ENCODE peak calls at places on chromosomes 11 and 22, in four cellular contexts. One of them, this sample, is unnamed.

GRCh38 chr11:95922099-95922498 is 1.8 kb downstream of the MTMR2 start:
- DNase-seq in mammary epithelial cell: no peak
- DNase-seq in ascending aorta: no peak
- DNase-seq in naive thymus-derived CD4-positive, alpha-beta T cell: no peak
- DNase-seq in this sample: no peak

GRCh38 chr22:20750461-20751184 is 23.3 kb upstream of the SERPIND1 start:
- DNase-seq in ascending aorta: no peak
- DNase-seq in mammary epithelial cell: peak; percentile 82
- DNase-seq in naive thymus-derived CD4-positive, alpha-beta T cell: no peak
- DNase-seq in this sample: peak; percentile 25

GRCh38 chr22:20015187-20015625 is 1.4 kb downstream of the ARVCF start:
- DNase-seq in naive thymus-derived CD4-positive, alpha-beta T cell: no peak
- DNase-seq in mammary epithelial cell: no peak
- DNase-seq in ascending aorta: no peak
- DNase-seq in this sample: no peak

GRCh38 chr22:23223566-23224317 is 43.4 kb downstream of the BCR start:
- DNase-seq in ascending aorta: no peak
- DNase-seq in naive thymus-derived CD4-positive, alpha-beta T cell: no peak
- DNase-seq in mammary epithelial cell: no peak
- DNase-seq in this sample: peak; percentile 27

GRCh38 chr11:117877120-117877784 is 794 bp upstream of the FXYD6 start:
- DNase-seq in naive thymus-derived CD4-positive, alpha-beta T cell: no peak
- DNase-seq in mammary epithelial cell: no peak
- DNase-seq in ascending aorta: no peak
- DNase-seq in this sample: no peak

GRCh38 chr11:71580057-71581003 is 2.3 kb downstream of the KRTAP5-11 start:
- DNase-seq in ascending aorta: peak; percentile 67
- DNase-seq in mammary epithelial cell: peak; percentile 54
- DNase-seq in naive thymus-derived CD4-positive, alpha-beta T cell: no peak
- DNase-seq in this sample: peak; percentile 69

GRCh38 chr11:68565768-68566167 is 105.2 kb downstream of the PPP6R3 start:
- DNase-seq in mammary epithelial cell: no peak
- DNase-seq in ascending aorta: no peak
- DNase-seq in naive thymus-derived CD4-positive, alpha-beta T cell: no peak
- DNase-seq in this sample: no peak

GRCh38 chr22:27224485-27225364 is 567.3 kb downstream of the MIAT start:
- DNase-seq in ascending aorta: no peak
- DNase-seq in naive thymus-derived CD4-positive, alpha-beta T cell: no peak
- DNase-seq in mammary epithelial cell: no peak
- DNase-seq in this sample: no peak

GRCh38 chr11:93890441-93891051 is 40.1 kb upstream of the VSTM5 start:
- DNase-seq in naive thymus-derived CD4-positive, alpha-beta T cell: no peak
- DNase-seq in ascending aorta: no peak
- DNase-seq in mammary epithelial cell: no peak
- DNase-seq in this sample: no peak

GRCh38 chr11:59247535-59248227 is 35.0 kb upstream of the MPEG1 start:
- DNase-seq in mammary epithelial cell: peak; percentile 57
- DNase-seq in ascending aorta: no peak
- DNase-seq in naive thymus-derived CD4-positive, alpha-beta T cell: no peak
- DNase-seq in this sample: no peak

GRCh38 chr11:12285811-12286222 is 91.6 kb upstream of the PARVA start:
- DNase-seq in mammary epithelial cell: no peak
- DNase-seq in naive thymus-derived CD4-positive, alpha-beta T cell: no peak
- DNase-seq in ascending aorta: peak; percentile 64
- DNase-seq in this sample: no peak

GRCh38 chr11:67576742-67577475 is 6.7 kb upstream of the GSTP1 start:
- DNase-seq in ascending aorta: no peak
- DNase-seq in mammary epithelial cell: no peak
- DNase-seq in naive thymus-derived CD4-positive, alpha-beta T cell: no peak
- DNase-seq in this sample: no peak

GRCh38 chr11:10318527-10318802 is 13.6 kb downstream of the ADM start:
- DNase-seq in mammary epithelial cell: no peak
- DNase-seq in ascending aorta: no peak
- DNase-seq in naive thymus-derived CD4-positive, alpha-beta T cell: no peak
- DNase-seq in this sample: peak; percentile 69

GRCh38 chr22:38569181-38569971 is 607 bp downstream of the DMC1 start:
- DNase-seq in mammary epithelial cell: no peak
- DNase-seq in ascending aorta: no peak
- DNase-seq in naive thymus-derived CD4-positive, alpha-beta T cell: no peak
- DNase-seq in this sample: no peak

GRCh38 chr22:29670615-29671014 is 49.2 kb upstream of the CABP7 start:
- DNase-seq in ascending aorta: no peak
- DNase-seq in mammary epithelial cell: no peak
- DNase-seq in naive thymus-derived CD4-positive, alpha-beta T cell: no peak
- DNase-seq in this sample: no peak

GRCh38 chr11:114172055-114172861 is 112.7 kb downstream of the ZBTB16 start:
- DNase-seq in ascending aorta: no peak
- DNase-seq in naive thymus-derived CD4-positive, alpha-beta T cell: no peak
- DNase-seq in mammary epithelial cell: no peak
- DNase-seq in this sample: no peak

GRCh38 chr11:71240865-71241691 is 11.3 kb downstream of the SHANK2 start:
- DNase-seq in naive thymus-derived CD4-positive, alpha-beta T cell: no peak
- DNase-seq in mammary epithelial cell: peak; percentile 88
- DNase-seq in ascending aorta: peak; percentile 62
- DNase-seq in this sample: peak; percentile 15

GRCh38 chr11:33530824-33531223 is 169.8 kb downstream of the C11orf91 start:
- DNase-seq in ascending aorta: no peak
- DNase-seq in mammary epithelial cell: peak; percentile 26
- DNase-seq in naive thymus-derived CD4-positive, alpha-beta T cell: no peak
- DNase-seq in this sample: no peak

GRCh38 chr11:7115775-7116174 is 27.0 kb downstream of the RBMXL2 start:
- DNase-seq in naive thymus-derived CD4-positive, alpha-beta T cell: no peak
- DNase-seq in mammary epithelial cell: no peak
- DNase-seq in ascending aorta: no peak
- DNase-seq in this sample: no peak

GRCh38 chr11:125345706-125346561 is 150.1 kb downstream of the FEZ1 start:
- DNase-seq in naive thymus-derived CD4-positive, alpha-beta T cell: no peak
- DNase-seq in mammary epithelial cell: peak; percentile 32
- DNase-seq in ascending aorta: peak; percentile 90
- DNase-seq in this sample: peak; percentile 42

GRCh38 chr11:45102810-45103621 is 43.4 kb upstream of the PRDM11 start:
- DNase-seq in ascending aorta: peak; percentile 75
- DNase-seq in mammary epithelial cell: peak; percentile 63
- DNase-seq in naive thymus-derived CD4-positive, alpha-beta T cell: peak; percentile 33
- DNase-seq in this sample: peak; percentile 73

GRCh38 chr22:34841321-34841901 is 224.5 kb upstream of the ISX start:
- DNase-seq in ascending aorta: no peak
- DNase-seq in mammary epithelial cell: no peak
- DNase-seq in naive thymus-derived CD4-positive, alpha-beta T cell: no peak
- DNase-seq in this sample: no peak

GRCh38 chr11:130629039-130629438 is 180.6 kb downstream of the ADAMTS15 start:
- DNase-seq in naive thymus-derived CD4-positive, alpha-beta T cell: no peak
- DNase-seq in ascending aorta: peak; percentile 4
- DNase-seq in mammary epithelial cell: peak; percentile 78
- DNase-seq in this sample: no peak

GRCh38 chr22:24408630-24409029 is 18.8 kb upstream of the ADORA2A start:
- DNase-seq in mammary epithelial cell: no peak
- DNase-seq in ascending aorta: peak; percentile 45
- DNase-seq in naive thymus-derived CD4-positive, alpha-beta T cell: no peak
- DNase-seq in this sample: no peak

GRCh38 chr11:1675536-1676253 is 21.3 kb upstream of the KRTAP5-6 start:
- DNase-seq in mammary epithelial cell: no peak
- DNase-seq in naive thymus-derived CD4-positive, alpha-beta T cell: no peak
- DNase-seq in ascending aorta: no peak
- DNase-seq in this sample: no peak
- H3K27ac ChIP-seq in mammary epithelial cell: no peak overlapping the region
- H3K27ac ChIP-seq in naive thymus-derived CD4-positive, alpha-beta T cell: no peak overlapping the region
- H3K27ac ChIP-seq in ascending aorta: no peak overlapping the region
- H3K27ac ChIP-seq in this sample: no peak overlapping the region

DNA sequence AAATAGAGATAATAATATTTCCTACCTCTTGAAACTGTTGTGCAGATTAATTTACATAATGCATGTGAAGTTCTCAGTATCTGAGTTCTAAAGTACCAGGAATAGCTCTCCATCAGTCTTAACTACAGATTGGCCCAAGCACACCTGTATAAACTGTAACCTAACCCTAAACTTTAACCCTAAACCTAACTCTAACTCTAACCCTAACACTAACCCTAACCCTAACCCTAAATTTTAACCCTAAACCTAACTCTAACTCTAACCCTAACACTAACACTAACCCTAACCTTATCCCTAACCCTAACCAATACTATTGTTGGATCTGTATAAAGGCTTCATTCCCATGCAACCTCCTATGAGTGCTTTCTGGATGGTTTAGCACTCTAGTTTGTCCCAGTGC is 1445.9 kb upstream of the TENM4 start:
- DNase-seq in ascending aorta: no peak
- DNase-seq in naive thymus-derived CD4-positive, alpha-beta T cell: no peak
- DNase-seq in mammary epithelial cell: no peak
- DNase-seq in this sample: no peak
- H3K4me1 ChIP-seq in ascending aorta: no peaks in the 10 kb centered on the region
- H3K4me1 ChIP-seq in naive thymus-derived CD4-positive, alpha-beta T cell: no peaks in the 10 kb centered on the region
- H3K4me1 ChIP-seq in mammary epithelial cell: no peaks in the 10 kb centered on the region
- H3K4me1 ChIP-seq in this sample: no peaks in the 10 kb centered on the region

GRCh38 chr22:46629291-46629690 is 9.1 kb downstream of the GRAMD4 start:
- DNase-seq in mammary epithelial cell: no peak
- DNase-seq in naive thymus-derived CD4-positive, alpha-beta T cell: no peak
- DNase-seq in ascending aorta: no peak
- DNase-seq in this sample: no peak
- H3K27ac ChIP-seq in mammary epithelial cell: no peak overlapping the region
- H3K27ac ChIP-seq in naive thymus-derived CD4-positive, alpha-beta T cell: no peak overlapping the region
- H3K27ac ChIP-seq in ascending aorta: no peak overlapping the region
- H3K27ac ChIP-seq in this sample: no peak overlapping the region

GRCh38 chr11:76736773-76737495 is 46.2 kb upstream of the TSKU start:
- DNase-seq in ascending aorta: no peak
- DNase-seq in naive thymus-derived CD4-positive, alpha-beta T cell: no peak
- DNase-seq in mammary epithelial cell: no peak
- DNase-seq in this sample: peak; percentile 69

GRCh38 chr11:76740772-76741171 is 42.4 kb upstream of the TSKU start:
- DNase-seq in mammary epithelial cell: no peak
- DNase-seq in naive thymus-derived CD4-positive, alpha-beta T cell: no peak
- DNase-seq in ascending aorta: no peak
- DNase-seq in this sample: no peak

GRCh38 chr11:76738618-76739220 is 44.4 kb upstream of the TSKU start:
- DNase-seq in naive thymus-derived CD4-positive, alpha-beta T cell: no peak
- DNase-seq in mammary epithelial cell: no peak
- DNase-seq in ascending aorta: no peak
- DNase-seq in this sample: no peak

GRCh38 chr11:76742912-76743311 is 40.2 kb upstream of the TSKU start:
- DNase-seq in mammary epithelial cell: no peak
- DNase-seq in naive thymus-derived CD4-positive, alpha-beta T cell: no peak
- DNase-seq in ascending aorta: no peak
- DNase-seq in this sample: no peak

GRCh38 chr11:76739798-76740197 is 43.4 kb upstream of the TSKU start:
- DNase-seq in mammary epithelial cell: no peak
- DNase-seq in naive thymus-derived CD4-positive, alpha-beta T cell: no peak
- DNase-seq in ascending aorta: no peak
- DNase-seq in this sample: no peak
- H3K4me1 ChIP-seq in mammary epithelial cell: no peaks in the 10 kb centered on the region
- H3K4me1 ChIP-seq in naive thymus-derived CD4-positive, alpha-beta T cell: no peaks in the 10 kb centered on the region
- H3K4me1 ChIP-seq in ascending aorta: no peaks in the 10 kb centered on the region
- H3K4me1 ChIP-seq in this sample: peaks cover 7% of the 10 kb centered on the region

DNA sequence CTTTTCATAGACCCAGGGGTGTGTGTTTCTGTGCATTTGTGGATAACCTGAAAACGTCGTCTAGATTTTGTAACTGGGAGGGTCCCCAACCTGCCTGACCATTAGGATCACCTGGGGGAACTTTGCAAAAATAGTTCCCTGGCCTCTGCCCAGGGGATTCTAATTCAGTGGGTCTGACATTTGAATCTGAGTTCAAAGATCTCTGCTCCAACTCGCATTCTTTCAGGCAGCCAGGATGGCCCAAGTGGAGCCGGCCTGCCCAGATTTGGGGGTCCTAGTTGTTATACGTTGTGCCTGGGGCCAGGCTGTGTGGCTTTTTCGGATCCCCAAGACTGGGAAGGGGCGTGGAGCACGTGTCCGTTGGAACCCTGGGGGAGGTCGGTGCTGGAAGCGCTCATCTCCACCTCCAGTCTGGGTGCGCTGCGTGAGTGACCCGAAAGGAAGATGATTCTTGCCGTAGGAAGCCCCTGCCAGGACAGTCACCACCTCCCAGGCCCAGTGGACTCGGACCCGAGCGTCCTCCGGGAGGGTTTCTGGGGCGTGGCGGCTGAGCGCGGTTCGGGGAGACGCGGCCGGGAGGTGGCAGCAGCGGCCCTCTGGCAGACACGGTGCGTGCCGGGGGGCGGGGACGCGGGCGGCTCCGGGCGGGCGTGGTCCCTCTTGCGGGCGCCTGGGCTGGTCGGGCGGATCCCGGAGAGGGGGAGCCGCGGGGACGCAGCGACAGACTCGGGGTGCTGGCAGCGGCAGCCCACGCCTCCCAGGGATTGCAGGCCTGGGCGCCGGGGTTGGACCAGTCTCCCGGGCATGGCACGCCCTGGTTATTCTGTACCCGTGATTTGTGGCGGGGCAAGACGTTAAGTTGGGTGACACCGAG is 29.2 kb upstream of the PLET1 start:
- DNase-seq in ascending aorta: peak; percentile 92
- DNase-seq in naive thymus-derived CD4-positive, alpha-beta T cell: peak; percentile 84
- DNase-seq in mammary epithelial cell: peak; percentile 55
- DNase-seq in this sample: peak; percentile 71
- H3K27ac ChIP-seq in ascending aorta: peak overlapping the region; percentile 88
- H3K27ac ChIP-seq in naive thymus-derived CD4-positive, alpha-beta T cell: peak overlapping the region; percentile 66
- H3K27ac ChIP-seq in mammary epithelial cell: no peak overlapping the region
- H3K27ac ChIP-seq in this sample: peak overlapping the region; percentile 24

DNA sequence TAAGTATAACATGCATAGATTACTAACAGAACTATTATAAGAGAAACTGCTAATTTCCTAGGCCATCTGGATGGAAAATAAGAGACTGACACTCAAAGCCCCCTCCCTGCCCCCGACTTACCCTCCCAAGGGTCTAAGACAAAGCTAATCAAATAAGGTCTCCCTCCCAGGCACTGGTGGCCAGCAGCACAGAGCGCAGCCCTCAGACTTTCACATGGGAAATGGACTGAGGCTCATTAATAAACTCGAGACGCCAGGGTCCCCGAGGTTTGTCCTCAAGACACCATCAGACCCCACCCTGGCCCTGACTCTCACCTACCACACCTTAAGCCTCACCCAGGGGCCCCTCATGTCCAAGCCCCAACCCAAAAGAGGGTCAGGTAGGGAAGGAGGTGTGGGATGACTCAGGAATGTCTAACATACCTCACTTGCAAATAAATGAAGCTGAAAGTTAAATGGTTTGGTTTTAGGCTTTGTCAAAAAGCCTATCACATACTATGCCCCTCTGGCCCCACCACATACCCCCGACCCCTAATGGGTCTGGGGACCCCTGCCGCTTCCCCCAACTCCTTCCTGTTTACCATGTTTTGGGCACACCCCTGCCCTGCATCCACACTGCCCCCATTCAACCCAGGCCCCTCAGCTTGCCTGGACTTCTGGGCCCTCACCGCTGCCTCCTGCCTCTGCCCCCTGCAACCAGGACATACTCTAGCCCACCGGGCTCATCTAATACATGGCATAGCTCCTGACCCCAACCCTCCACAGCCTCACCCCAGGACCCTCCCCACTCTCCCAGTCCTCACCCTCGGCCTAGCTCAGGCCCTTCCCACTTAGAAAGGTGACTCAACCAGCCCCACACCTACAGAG is 11.4 kb downstream of the ARAP1 start:
- DNase-seq in naive thymus-derived CD4-positive, alpha-beta T cell: no peak
- DNase-seq in ascending aorta: no peak
- DNase-seq in mammary epithelial cell: no peak
- DNase-seq in this sample: no peak
- H3K4me1 ChIP-seq in naive thymus-derived CD4-positive, alpha-beta T cell: peaks cover 43% of the 10 kb centered on the region
- H3K4me1 ChIP-seq in ascending aorta: no peaks in the 10 kb centered on the region
- H3K4me1 ChIP-seq in mammary epithelial cell: peaks cover 34% of the 10 kb centered on the region
- H3K4me1 ChIP-seq in this sample: no peaks in the 10 kb centered on the region